ENCODE peak calls at places on chromosomes 5 and 9, in six cellular contexts. T is hepatocyte; R is tibial nerve; U is PC-3; W is psoas muscle; B is naive thymus-derived CD4-positive, alpha-beta T cell. E is an unnamed sample.

GRCh38 chr5:172792693-172793570 is 21.9 kb upstream of the DUSP1 start:
- DNase-seq in T (no peak), R (no peak), U (no peak), W (no peak), B (no peak), E (peak; percentile 31)

GRCh38 chr9:97373311-97373710 is 38.6 kb upstream of the TDRD7 start:
- DNase-seq in T (no peak), R (no peak), U (no peak), W (no peak), B (no peak), E (no peak)

GRCh38 chr5:154442801-154443200 is 3.0 kb upstream of the SAP30L start:
- DNase-seq in T (no peak), R (no peak), U (no peak), W (no peak), B (no peak), E (no peak)

GRCh38 chr9:21616082-21616778 is 134.1 kb upstream of the IFNE start:
- DNase-seq in T (peak; percentile 26), R (no peak), U (peak; percentile 83), W (no peak), B (no peak), E (no peak)

GRCh38 chr5:154771383-154771901 is 16.3 kb downstream of the LARP1 start:
- DNase-seq in T (peak; percentile 61), R (peak; percentile 29), U (no peak), W (no peak), B (no peak), E (peak; percentile 75)

GRCh38 chr9:76321185-76321828 is 72.9 kb downstream of the RFK start:
- DNase-seq in T (peak; percentile 35), R (no peak), U (peak; percentile 32), W (no peak), B (no peak), E (no peak)

GRCh38 chr5:79702606-79703380 is 13.2 kb downstream of the CMYA5 start:
- DNase-seq in T (peak; percentile 29), R (no peak), U (peak; percentile 34), W (peak; percentile 29), B (peak; percentile 14), E (peak; percentile 74)

GRCh38 chr5:141973871-141974595 is 5.1 kb downstream of the RNF14 start:
- DNase-seq in T (no peak), R (no peak), U (peak; percentile 52), W (no peak), B (no peak), E (no peak)

GRCh38 chr5:53456366-53456765 is 24.1 kb upstream of the FST start:
- DNase-seq in T (no peak), R (no peak), U (no peak), W (no peak), B (no peak), E (no peak)

GRCh38 chr5:171386006-171386671 is 1.5 kb upstream of the NPM1 start:
- DNase-seq in T (no peak), R (no peak), U (no peak), W (no peak), B (no peak), E (peak; percentile 35)

GRCh38 chr9:134515026-134515821 is 126.4 kb upstream of the COL5A1 start:
- DNase-seq in T (no peak), R (no peak), U (no peak), W (no peak), B (no peak), E (no peak)

GRCh38 chr9:110942522-110942921 is 95.7 kb downstream of the LPAR1 start:
- DNase-seq in T (no peak), R (no peak), U (peak; percentile 40), W (no peak), B (no peak), E (no peak)

GRCh38 chr5:53357439-53357838 is 123.0 kb upstream of the FST start:
- DNase-seq in T (no peak), R (no peak), U (no peak), W (no peak), B (no peak), E (no peak)

GRCh38 chr5:17256839-17257238 is 39.4 kb downstream of the BASP1 start:
- DNase-seq in T (no peak), R (no peak), U (no peak), W (no peak), B (no peak), E (no peak)

GRCh38 chr5:17261075-17261474 is 43.6 kb downstream of the BASP1 start:
- DNase-seq in T (no peak), R (no peak), U (no peak), W (no peak), B (no peak), E (no peak)

GRCh38 chr5:17257705-17258273 is 40.4 kb downstream of the BASP1 start:
- DNase-seq in T (no peak), R (no peak), U (peak; percentile 83), W (no peak), B (no peak), E (no peak)

GRCh38 chr5:17258429-17258828 is 41.0 kb downstream of the BASP1 start:
- DNase-seq in T (no peak), R (no peak), U (peak; percentile 98), W (no peak), B (no peak), E (no peak)

GRCh38 chr5:17260549-17260948 is 43.1 kb downstream of the BASP1 start:
- DNase-seq in T (no peak), R (no peak), U (no peak), W (no peak), B (no peak), E (no peak)
- H3K27ac ChIP-seq in T (no peak overlapping the region), R (no peak overlapping the region), U (no peak overlapping the region), W (no peak overlapping the region), B (no peak overlapping the region), E (no peak overlapping the region)

GRCh38 chr5:39270172-39270848 is 50.9 kb upstream of the FYB1 start:
- DNase-seq in T (no peak), R (no peak), U (no peak), W (no peak), B (no peak), E (no peak)
- H3K27ac ChIP-seq in T (no peak overlapping the region), R (no peak overlapping the region), U (no peak overlapping the region), W (no peak overlapping the region), B (no peak overlapping the region), E (no peak overlapping the region)

GRCh38 chr9:129550199-129550839 is 70.6 kb downstream of the C9orf50 start:
- DNase-seq in T (peak; percentile 91), R (peak; percentile 63), U (peak; percentile 42), W (peak; percentile 86), B (no peak), E (peak; percentile 84)
- H3K27ac ChIP-seq in T (peak overlapping the region; percentile 83), R (peak overlapping the region; percentile 86), U (no peak overlapping the region), W (peak overlapping the region; percentile 24), B (no peak overlapping the region), E (peak overlapping the region; percentile 16)

GRCh38 chr5:39584921-39585320 is 160.1 kb upstream of the DAB2 start:
- DNase-seq in T (no peak), R (no peak), U (no peak), W (no peak), B (no peak), E (no peak)

GRCh38 chr5:39586185-39586584 is 161.4 kb upstream of the DAB2 start:
- DNase-seq in T (no peak), R (no peak), U (no peak), W (no peak), B (no peak), E (no peak)

GRCh38 chr5:39579750-39580149 is 155.0 kb upstream of the DAB2 start:
- DNase-seq in T (no peak), R (no peak), U (no peak), W (no peak), B (no peak), E (no peak)

GRCh38 chr5:39578887-39579497 is 154.2 kb upstream of the DAB2 start:
- DNase-seq in T (peak; percentile 32), R (no peak), U (peak; percentile 65), W (no peak), B (peak; percentile 2), E (no peak)

GRCh38 chr5:39580702-39581498 is 156.1 kb upstream of the DAB2 start:
- DNase-seq in T (no peak), R (no peak), U (no peak), W (no peak), B (no peak), E (no peak)
- H3K27ac ChIP-seq in T (peak overlapping the region; percentile 45), R (no peak overlapping the region), U (no peak overlapping the region), W (no peak overlapping the region), B (no peak overlapping the region), E (no peak overlapping the region)

GRCh38 chr5:66891184-66891925 is 295.2 kb downstream of the MAST4 start:
- DNase-seq in T (peak; percentile 12), R (no peak), U (peak; percentile 48), W (no peak), B (no peak), E (no peak)
- H3K27ac ChIP-seq in T (peak overlapping the region; percentile 25), R (no peak overlapping the region), U (peak overlapping the region; percentile 66), W (no peak overlapping the region), B (no peak overlapping the region), E (no peak overlapping the region)

DNA sequence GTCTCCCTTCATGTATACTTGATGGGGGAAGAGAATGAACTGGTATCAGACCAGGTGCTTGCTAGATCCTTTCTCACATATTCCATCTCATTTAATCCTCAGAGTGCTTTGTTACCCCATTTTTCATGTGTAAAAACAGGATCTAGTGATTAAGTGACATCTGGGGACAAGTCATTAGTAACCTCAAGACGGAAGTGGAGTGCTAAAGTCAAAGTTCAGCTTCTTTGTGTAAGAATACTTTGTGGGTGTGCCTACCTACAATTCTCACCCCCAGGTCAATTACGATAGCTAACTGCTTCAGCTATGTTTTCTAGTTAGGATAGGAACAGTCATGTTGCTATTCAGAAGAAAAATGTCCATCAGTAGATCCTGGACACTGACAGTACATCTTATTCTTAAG is 3.1 kb upstream of the FAM120AOS start:
- DNase-seq in T (peak; percentile 29), R (no peak), U (no peak), W (no peak), B (no peak), E (no peak)
- H3K27ac ChIP-seq in T (peak overlapping the region; percentile 74), R (no peak overlapping the region), U (no peak overlapping the region), W (peak overlapping the region; percentile 13), B (no peak overlapping the region), E (no peak overlapping the region)